ENCODE peak calls at places on chromosomes 3 and 15, in ten cellular contexts. Y is OCI-LY7; L is GM23338; P is cardiac muscle cell; F is AG09309; S is activated B cell treated with CpG ODN at 0.5 μM for 24 hours; C is keratinocyte; I is fibroblast of pulmonary artery; V is CD8-positive, alpha-beta T cell; H is H1. Q is an unnamed sample.

GRCh38 chr3:128846501-128846900 is 32.9 kb upstream of the ACAD9 start:
- DNase-seq in Y (no peak), L (no peak), P (no peak), F (no peak), S (no peak), C (no peak), I (no peak), V (no peak), H (no peak), Q (no peak)

GRCh38 chr3:114551770-114552526 is 258.1 kb downstream of the TIGIT start:
- DNase-seq in Y (no peak), L (no peak), P (no peak), F (no peak), S (no peak), C (peak; percentile 9), I (peak; percentile 69), V (no peak), H (no peak), Q (no peak)

GRCh38 chr3:187367561-187368103 is 553 bp upstream of the RTP4 start:
- DNase-seq in Y (no peak), L (no peak), P (no peak), F (no peak), S (no peak), C (no peak), I (no peak), V (no peak), H (no peak), Q (no peak)

GRCh38 chr15:55661431-55661830 is 73.3 kb upstream of the PYGO1 start:
- DNase-seq in Y (no peak), L (peak; percentile 67), P (peak; percentile 55), F (no peak), S (no peak), C (no peak), I (peak; percentile 21), V (no peak), H (no peak), Q (no peak)

GRCh38 chr3:88151358-88151757 is 1.6 kb downstream of the C3orf38 start:
- DNase-seq in Y (peak; percentile 7), L (no peak), P (no peak), F (no peak), S (no peak), C (no peak), I (no peak), V (no peak), H (no peak), Q (no peak)

GRCh38 chr3:186365202-186365974 is 3.4 kb upstream of the DGKG start:
- DNase-seq in Y (no peak), L (no peak), P (no peak), F (no peak), S (no peak), C (no peak), I (no peak), V (no peak), H (no peak), Q (no peak)

GRCh38 chr3:54949491-54950044 is 21.7 kb upstream of the LRTM1 start:
- DNase-seq in Y (no peak), L (no peak), P (no peak), F (no peak), S (no peak), C (no peak), I (no peak), V (no peak), H (no peak), Q (no peak)

GRCh38 chr15:51982013-51982769 is 10.6 kb upstream of the LEO1 start:
- DNase-seq in Y (peak; percentile 88), L (peak; percentile 47), P (peak; percentile 28), F (peak; percentile 81), S (no peak), C (no peak), I (peak; percentile 92), V (peak; percentile 5), H (no peak), Q (peak; percentile 49)

GRCh38 chr3:177904661-177905060 is 631.6 kb upstream of the KCNMB2 start:
- DNase-seq in Y (no peak), L (no peak), P (no peak), F (no peak), S (no peak), C (no peak), I (peak; percentile 26), V (no peak), H (no peak), Q (peak; percentile 45)

GRCh38 chr15:40932625-40933519 is 3.7 kb downstream of the DLL4 start:
- DNase-seq in Y (no peak), L (no peak), P (no peak), F (no peak), S (no peak), C (no peak), I (no peak), V (no peak), H (no peak), Q (no peak)

GRCh38 chr3:35965908-35966307 is 326.6 kb downstream of the ARPP21 start:
- DNase-seq in Y (peak; percentile 37), L (peak; percentile 68), P (peak; percentile 48), F (no peak), S (no peak), C (no peak), I (peak; percentile 70), V (no peak), H (no peak), Q (no peak)

GRCh38 chr3:136818851-136819783 is at the start of gene SLC35G2:
- DNase-seq in Y (peak; percentile 29), L (peak; percentile 86), P (peak; percentile 72), F (no peak), S (peak; percentile 42), C (no peak), I (peak; percentile 78), V (peak; percentile 6), H (no peak), Q (no peak)

DNA sequence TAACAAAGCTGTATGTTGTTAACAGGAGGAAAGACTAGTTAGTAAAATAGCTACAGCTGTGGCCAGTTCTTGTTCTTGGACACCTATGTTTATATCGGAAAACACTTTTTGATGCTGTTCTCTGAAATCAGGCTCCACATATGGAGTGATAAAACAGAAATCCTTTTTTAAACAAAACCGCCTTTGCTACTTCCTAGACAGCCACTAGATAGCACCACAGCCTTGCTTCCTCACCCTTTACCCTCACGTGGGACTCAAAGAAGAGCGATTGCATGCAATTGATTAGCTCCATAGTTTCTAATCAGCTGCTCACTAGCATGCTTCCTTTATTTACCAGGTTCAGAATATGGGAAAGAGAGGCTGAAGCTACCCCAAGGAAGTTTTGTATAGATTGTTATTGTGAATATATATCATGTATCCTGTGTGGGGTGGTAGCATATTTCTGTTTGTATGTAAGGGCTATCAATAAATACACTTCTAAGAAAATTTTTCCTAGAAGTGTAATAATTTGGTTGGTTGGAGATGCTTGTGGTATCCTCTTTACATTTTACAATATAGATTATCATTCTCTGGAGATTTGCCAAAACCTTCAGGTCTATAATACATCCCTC is 4.3 kb upstream of the MTFMT start:
- DNase-seq in Y (peak; percentile 68), L (peak; percentile 66), P (no peak), F (no peak), S (no peak), C (no peak), I (peak; percentile 63), V (no peak), H (no peak), Q (no peak)
- TF ChIP-seq CTCF in Y (peak; percentile 76), L (peak; percentile 76), P (peak; percentile 62), F (peak; percentile 80), S (no peak), C (peak; percentile 76), I (peak; percentile 67), V (no peak), H (peak; percentile 51), Q (peak; percentile 78)

DNA sequence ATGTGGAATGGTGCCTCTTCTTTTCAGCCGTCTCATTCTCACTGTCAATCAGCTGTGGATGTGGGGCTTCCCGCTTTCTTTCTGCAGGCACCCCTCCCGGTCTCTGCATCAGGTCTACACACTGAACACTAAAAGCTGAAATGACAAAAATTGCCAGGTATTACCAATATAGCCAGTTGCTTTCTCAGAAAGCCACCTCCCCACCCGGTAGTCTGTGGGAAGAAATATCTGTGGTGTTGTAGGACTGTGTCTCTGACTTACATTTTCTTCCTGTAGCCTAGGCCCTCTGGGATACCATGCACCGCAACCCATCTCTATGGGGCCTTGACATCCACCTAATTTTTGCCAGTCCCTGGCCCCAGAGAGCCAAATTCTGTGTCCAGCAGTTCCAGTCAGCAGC is 19.2 kb upstream of the EPHB1 start:
- DNase-seq in Y (no peak), L (no peak), P (no peak), F (no peak), S (no peak), C (no peak), I (no peak), V (no peak), H (no peak), Q (no peak)
- TF ChIP-seq CTCF in Y (no peak), L (no peak), P (no peak), F (no peak), S (no peak), C (no peak), I (no peak), V (no peak), H (no peak), Q (no peak)

GRCh38 chr3:102533784-102534183 is 99.0 kb downstream of the ZPLD1 start:
- DNase-seq in Y (no peak), L (no peak), P (no peak), F (no peak), S (no peak), C (no peak), I (no peak), V (no peak), H (no peak), Q (no peak)

GRCh38 chr3:102532901-102533300 is 98.1 kb downstream of the ZPLD1 start:
- DNase-seq in Y (peak; percentile 3), L (no peak), P (no peak), F (peak; percentile 25), S (no peak), C (no peak), I (peak; percentile 46), V (no peak), H (no peak), Q (no peak)

GRCh38 chr3:102537122-102537521 is 102.3 kb downstream of the ZPLD1 start:
- DNase-seq in Y (no peak), L (no peak), P (no peak), F (no peak), S (no peak), C (no peak), I (no peak), V (no peak), H (no peak), Q (no peak)

GRCh38 chr3:102531686-102532085 is 96.9 kb downstream of the ZPLD1 start:
- DNase-seq in Y (no peak), L (no peak), P (no peak), F (no peak), S (no peak), C (no peak), I (no peak), V (no peak), H (no peak), Q (no peak)

DNA sequence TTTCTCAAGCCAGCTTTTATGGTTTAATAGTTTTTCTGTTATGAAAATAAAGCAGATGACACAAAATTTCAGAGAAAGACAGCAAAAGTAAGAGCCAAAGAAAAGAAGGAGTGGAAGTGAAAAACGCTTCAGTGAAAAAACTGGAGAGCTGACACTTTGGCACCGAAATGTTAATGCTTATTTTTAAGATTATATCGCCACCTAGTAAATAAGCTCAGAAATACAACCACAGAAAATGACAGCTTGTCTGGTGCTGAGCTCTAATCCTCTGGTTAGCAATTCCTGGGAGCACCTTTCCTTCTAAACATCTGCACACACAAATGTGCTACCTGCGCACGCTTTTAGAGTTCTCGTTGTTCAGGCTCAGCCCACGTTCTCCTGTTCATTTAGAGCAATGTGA is 101.7 kb downstream of the ZPLD1 start:
- DNase-seq in Y (peak; percentile 58), L (peak; percentile 64), P (peak; percentile 31), F (no peak), S (no peak), C (no peak), I (peak; percentile 63), V (no peak), H (no peak), Q (peak; percentile 2)
- TF ChIP-seq CTCF in Y (peak; percentile 83), L (peak; percentile 51), P (peak; percentile 45), F (peak; percentile 43), S (no peak), C (no peak), I (peak; percentile 43), V (peak; percentile 9), H (peak; percentile 51), Q (peak; percentile 30)

GRCh38 chr3:188978772-188979171 is 193.0 kb upstream of the TPRG1 start:
- DNase-seq in Y (no peak), L (peak; percentile 4), P (no peak), F (peak; percentile 35), S (no peak), C (no peak), I (peak; percentile 42), V (no peak), H (no peak), Q (no peak)
- TF ChIP-seq CTCF in Y (no peak), L (no peak), P (no peak), F (no peak), S (no peak), C (no peak), I (no peak), V (no peak), H (no peak), Q (no peak)